ENCODE peak calls at places on chromosomes 11 and 22, in six cellular contexts. One of them, this sample, is unnamed.

GRCh38 chr11:17986007-17986710 is 26.7 kb downstream of the SERGEF start:
- DNase-seq in AG04449: no peak
- DNase-seq in AG04450: peak; percentile 63
- DNase-seq in GM13976: no peak
- DNase-seq in upper lobe of right lung: no peak
- DNase-seq in adrenal gland: peak; percentile 21
- DNase-seq in this sample: no peak

GRCh38 chr11:36295926-36296325 is at the start of gene PRR5L:
- DNase-seq in AG04449: no peak
- DNase-seq in AG04450: no peak
- DNase-seq in GM13976: no peak
- DNase-seq in upper lobe of right lung: no peak
- DNase-seq in adrenal gland: no peak
- DNase-seq in this sample: no peak

GRCh38 chr11:88324562-88325345 is 12.8 kb downstream of the CTSC start:
- DNase-seq in AG04449: no peak
- DNase-seq in AG04450: no peak
- DNase-seq in GM13976: no peak
- DNase-seq in upper lobe of right lung: no peak
- DNase-seq in adrenal gland: no peak
- DNase-seq in this sample: no peak

GRCh38 chr11:112697371-112697770 is 263.8 kb upstream of the NCAM1 start:
- DNase-seq in AG04449: no peak
- DNase-seq in AG04450: no peak
- DNase-seq in GM13976: no peak
- DNase-seq in upper lobe of right lung: no peak
- DNase-seq in adrenal gland: no peak
- DNase-seq in this sample: no peak

GRCh38 chr22:36009085-36009484 is 19.5 kb downstream of the RBFOX2 start:
- DNase-seq in AG04449: no peak
- DNase-seq in AG04450: no peak
- DNase-seq in GM13976: no peak
- DNase-seq in upper lobe of right lung: no peak
- DNase-seq in adrenal gland: no peak
- DNase-seq in this sample: no peak

GRCh38 chr11:126148317-126148716 is 63.1 kb downstream of the RPUSD4 start:
- DNase-seq in AG04449: no peak
- DNase-seq in AG04450: no peak
- DNase-seq in GM13976: no peak
- DNase-seq in upper lobe of right lung: no peak
- DNase-seq in adrenal gland: no peak
- DNase-seq in this sample: no peak

GRCh38 chr11:42249956-42250355 is 790.5 kb upstream of the LRRC4C start:
- DNase-seq in AG04449: no peak
- DNase-seq in AG04450: no peak
- DNase-seq in GM13976: no peak
- DNase-seq in upper lobe of right lung: no peak
- DNase-seq in adrenal gland: no peak
- DNase-seq in this sample: no peak

GRCh38 chr11:65575568-65576231 is at the start of gene EHBP1L1:
- DNase-seq in AG04449: no peak
- DNase-seq in AG04450: no peak
- DNase-seq in GM13976: peak; percentile 91
- DNase-seq in upper lobe of right lung: peak; percentile 91
- DNase-seq in adrenal gland: peak; percentile 66
- DNase-seq in this sample: peak; percentile 88

GRCh38 chr22:35838849-35839646 is 121.4 kb downstream of the APOL5 start:
- DNase-seq in AG04449: peak; percentile 33
- DNase-seq in AG04450: peak; percentile 50
- DNase-seq in GM13976: no peak
- DNase-seq in upper lobe of right lung: no peak
- DNase-seq in adrenal gland: peak; percentile 52
- DNase-seq in this sample: peak; percentile 6

GRCh38 chr11:15534266-15534665 is 419.5 kb downstream of the INSC start:
- DNase-seq in AG04449: no peak
- DNase-seq in AG04450: no peak
- DNase-seq in GM13976: no peak
- DNase-seq in upper lobe of right lung: no peak
- DNase-seq in adrenal gland: no peak
- DNase-seq in this sample: no peak

GRCh38 chr11:15539645-15540044 is 424.9 kb downstream of the INSC start:
- DNase-seq in AG04449: no peak
- DNase-seq in AG04450: no peak
- DNase-seq in GM13976: no peak
- DNase-seq in upper lobe of right lung: no peak
- DNase-seq in adrenal gland: no peak
- DNase-seq in this sample: no peak

GRCh38 chr11:15536438-15536837 is 421.7 kb downstream of the INSC start:
- DNase-seq in AG04449: no peak
- DNase-seq in AG04450: no peak
- DNase-seq in GM13976: no peak
- DNase-seq in upper lobe of right lung: no peak
- DNase-seq in adrenal gland: no peak
- DNase-seq in this sample: no peak

GRCh38 chr11:15532432-15532831 is 417.7 kb downstream of the INSC start:
- DNase-seq in AG04449: no peak
- DNase-seq in AG04450: no peak
- DNase-seq in GM13976: no peak
- DNase-seq in upper lobe of right lung: no peak
- DNase-seq in adrenal gland: no peak
- DNase-seq in this sample: no peak

DNA sequence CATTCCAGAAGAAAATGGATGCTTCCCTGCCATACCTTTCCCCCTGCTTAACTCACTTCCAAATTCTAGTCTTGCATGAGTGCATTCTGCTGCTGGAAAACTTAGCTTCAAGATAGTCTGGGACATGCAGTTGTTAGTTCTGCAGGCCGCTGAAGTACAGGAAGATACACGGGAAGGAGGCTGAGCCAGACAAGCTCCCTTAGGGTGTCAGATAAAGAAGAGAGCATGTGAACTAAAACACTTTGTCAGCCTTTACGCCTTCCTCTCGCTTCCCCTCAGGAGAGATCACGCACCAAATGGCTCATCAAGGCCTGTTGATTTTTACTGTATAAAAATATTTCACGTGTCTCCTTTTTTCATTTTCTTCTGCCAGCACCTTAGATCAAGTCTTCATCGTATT is 420.7 kb downstream of the INSC start:
- DNase-seq in AG04449: no peak
- DNase-seq in AG04450: no peak
- DNase-seq in GM13976: no peak
- DNase-seq in upper lobe of right lung: no peak
- DNase-seq in adrenal gland: no peak
- DNase-seq in this sample: no peak
- TF ChIP-seq CTCF in AG04449: no peak
- TF ChIP-seq CTCF in AG04450: no peak
- TF ChIP-seq CTCF in GM13976: no peak
- TF ChIP-seq CTCF in upper lobe of right lung: no peak
- TF ChIP-seq CTCF in adrenal gland: no peak
- TF ChIP-seq CTCF in this sample: no peak

GRCh38 chr11:10307022-10307410 is 2.1 kb downstream of the ADM start:
- DNase-seq in AG04449: no peak
- DNase-seq in AG04450: no peak
- DNase-seq in GM13976: no peak
- DNase-seq in upper lobe of right lung: no peak
- DNase-seq in adrenal gland: no peak
- DNase-seq in this sample: no peak

GRCh38 chr11:10310301-10310841 is 5.5 kb downstream of the ADM start:
- DNase-seq in AG04449: no peak
- DNase-seq in AG04450: no peak
- DNase-seq in GM13976: peak; percentile 39
- DNase-seq in upper lobe of right lung: no peak
- DNase-seq in adrenal gland: no peak
- DNase-seq in this sample: peak; percentile 9

GRCh38 chr11:10307411-10308207 is 2.7 kb downstream of the ADM start:
- DNase-seq in AG04449: no peak
- DNase-seq in AG04450: peak; percentile 76
- DNase-seq in GM13976: peak; percentile 85
- DNase-seq in upper lobe of right lung: peak; percentile 91
- DNase-seq in adrenal gland: peak; percentile 91
- DNase-seq in this sample: peak; percentile 96

GRCh38 chr11:10309163-10310093 is 4.6 kb downstream of the ADM start:
- DNase-seq in AG04449: no peak
- DNase-seq in AG04450: no peak
- DNase-seq in GM13976: no peak
- DNase-seq in upper lobe of right lung: peak; percentile 90
- DNase-seq in adrenal gland: peak; percentile 89
- DNase-seq in this sample: peak; percentile 18

DNA sequence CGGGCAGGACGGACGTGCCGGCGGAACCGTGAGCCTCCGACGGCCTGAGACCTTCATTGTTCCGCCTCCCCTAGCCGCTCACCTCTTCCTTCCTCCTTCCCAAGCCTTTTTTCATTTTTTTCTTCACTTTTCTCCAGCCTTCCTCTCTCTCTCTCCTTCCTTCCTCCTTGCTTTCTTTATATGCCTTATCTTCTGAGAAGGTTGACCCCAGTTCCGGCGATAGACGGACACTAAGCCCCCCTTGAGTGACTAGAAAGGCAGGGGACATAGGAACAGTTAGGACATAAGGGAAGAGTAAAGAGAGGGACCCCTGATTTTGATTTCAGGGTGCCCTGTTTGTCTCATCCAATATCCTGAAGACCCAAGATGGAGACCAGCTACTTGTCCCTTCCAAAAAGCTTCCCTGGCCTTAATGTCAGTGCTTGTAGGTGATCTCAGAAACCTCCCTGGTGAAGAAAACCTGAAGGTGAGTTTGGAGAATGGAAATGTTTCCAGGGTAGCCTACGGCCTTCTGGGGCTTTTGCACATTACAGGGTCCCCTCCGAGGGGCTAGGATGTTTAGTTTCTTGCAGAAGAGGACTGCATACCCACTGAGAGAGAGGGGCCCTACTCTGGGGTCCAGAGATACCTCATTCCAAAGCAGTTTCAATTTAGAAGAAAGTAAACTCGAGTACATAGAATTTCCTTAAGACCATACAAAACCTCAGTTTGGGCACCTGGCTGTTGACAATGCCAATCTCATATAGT is 3.5 kb downstream of the ADM start:
- DNase-seq in AG04449: no peak
- DNase-seq in AG04450: no peak
- DNase-seq in GM13976: no peak
- DNase-seq in upper lobe of right lung: no peak
- DNase-seq in adrenal gland: no peak
- DNase-seq in this sample: no peak
- TF ChIP-seq CTCF in AG04449: peak; percentile 39
- TF ChIP-seq CTCF in AG04450: no peak
- TF ChIP-seq CTCF in GM13976: no peak
- TF ChIP-seq CTCF in upper lobe of right lung: no peak
- TF ChIP-seq CTCF in adrenal gland: no peak
- TF ChIP-seq CTCF in this sample: no peak

GRCh38 chr11:60840711-60841430 is 1.0 kb upstream of the CCDC86 start:
- DNase-seq in AG04449: peak; percentile 83
- DNase-seq in AG04450: peak; percentile 74
- DNase-seq in GM13976: no peak
- DNase-seq in upper lobe of right lung: no peak
- DNase-seq in adrenal gland: peak; percentile 25
- DNase-seq in this sample: no peak

GRCh38 chr11:60836866-60837510 is 4.9 kb upstream of the CCDC86 start:
- DNase-seq in AG04449: no peak
- DNase-seq in AG04450: no peak
- DNase-seq in GM13976: no peak
- DNase-seq in upper lobe of right lung: no peak
- DNase-seq in adrenal gland: no peak
- DNase-seq in this sample: no peak

GRCh38 chr11:60834742-60835141 is 7.2 kb upstream of the CCDC86 start:
- DNase-seq in AG04449: no peak
- DNase-seq in AG04450: no peak
- DNase-seq in GM13976: no peak
- DNase-seq in upper lobe of right lung: no peak
- DNase-seq in adrenal gland: no peak
- DNase-seq in this sample: no peak

GRCh38 chr11:60835472-60835871 is 6.4 kb upstream of the CCDC86 start:
- DNase-seq in AG04449: no peak
- DNase-seq in AG04450: no peak
- DNase-seq in GM13976: no peak
- DNase-seq in upper lobe of right lung: no peak
- DNase-seq in adrenal gland: no peak
- DNase-seq in this sample: no peak

DNA sequence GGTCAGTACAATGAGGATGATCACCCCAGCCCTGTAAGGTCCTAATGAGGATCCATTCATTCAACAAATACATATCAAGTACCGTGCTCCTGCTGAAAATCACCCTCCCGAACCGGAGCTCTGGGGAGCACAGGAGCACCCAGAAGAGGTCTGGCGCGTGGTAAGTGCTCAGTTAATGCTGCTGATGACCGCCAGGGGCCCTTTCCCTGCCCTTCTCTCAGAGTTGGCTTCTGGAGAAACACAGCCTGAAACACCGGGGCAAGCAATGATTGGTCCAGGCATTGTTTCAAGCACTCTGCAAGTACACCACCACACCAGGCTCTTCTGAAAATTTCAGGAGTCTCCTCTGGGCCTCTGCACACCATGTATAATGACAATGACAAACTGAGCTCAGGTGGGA is 3.8 kb upstream of the CCDC86 start:
- DNase-seq in AG04449: no peak
- DNase-seq in AG04450: no peak
- DNase-seq in GM13976: no peak
- DNase-seq in upper lobe of right lung: no peak
- DNase-seq in adrenal gland: no peak
- DNase-seq in this sample: no peak
- TF ChIP-seq CTCF in AG04449: no peak
- TF ChIP-seq CTCF in AG04450: no peak
- TF ChIP-seq CTCF in GM13976: no peak
- TF ChIP-seq CTCF in upper lobe of right lung: no peak
- TF ChIP-seq CTCF in adrenal gland: no peak
- TF ChIP-seq CTCF in this sample: no peak

DNA sequence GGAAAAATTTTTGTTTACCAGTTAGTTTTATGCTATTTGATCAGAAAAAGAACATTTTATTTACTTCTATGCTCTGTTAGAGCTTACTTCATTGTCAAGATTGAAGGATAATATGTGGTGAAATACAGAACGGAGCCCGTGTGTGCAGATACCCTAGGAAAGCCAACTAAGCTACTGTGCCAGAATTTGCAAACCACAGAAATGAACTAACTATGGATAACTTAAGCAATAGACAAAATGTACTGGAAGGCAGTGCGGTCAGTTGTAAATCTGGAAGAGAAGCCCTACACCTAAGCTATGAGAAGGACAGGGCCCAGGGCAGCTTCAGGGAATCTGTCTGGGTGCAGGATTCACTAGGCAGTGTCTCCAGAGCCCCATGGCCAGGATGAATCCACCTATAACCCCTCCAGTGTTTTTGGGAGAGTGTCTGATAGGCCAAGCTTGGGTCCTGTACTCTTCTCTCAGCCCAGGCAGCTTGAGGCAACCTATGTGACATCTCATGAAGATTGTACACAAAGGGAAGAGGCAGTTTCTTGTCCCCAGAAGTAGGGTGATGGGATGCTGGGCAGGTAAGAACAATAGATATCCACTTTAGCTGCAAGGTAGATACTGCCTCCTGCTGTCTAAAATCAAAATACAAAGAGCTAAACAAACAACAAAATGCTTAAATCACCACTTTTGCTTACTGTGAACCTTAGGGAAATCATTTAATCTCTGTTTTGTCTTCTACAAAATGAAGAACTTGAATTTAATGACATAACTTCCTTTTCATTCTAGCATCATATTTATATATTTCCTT is 12.1 kb downstream of the MMP7 start:
- DNase-seq in AG04449: no peak
- DNase-seq in AG04450: no peak
- DNase-seq in GM13976: no peak
- DNase-seq in upper lobe of right lung: no peak
- DNase-seq in adrenal gland: no peak
- DNase-seq in this sample: no peak
- TF ChIP-seq CTCF in AG04449: no peak
- TF ChIP-seq CTCF in AG04450: no peak
- TF ChIP-seq CTCF in GM13976: no peak
- TF ChIP-seq CTCF in upper lobe of right lung: no peak
- TF ChIP-seq CTCF in adrenal gland: no peak
- TF ChIP-seq CTCF in this sample: no peak

This sample was measured in activated CD8-positive, alpha-beta T cell treated with anti-CD3 and anti-CD28 coated beads for 36 hours.